ENCODE peak calls at places on chromosomes 2 and 18, in four cellular contexts. O, K, T and E are unnamed samples. For H3K9me3, the result is how much of the 10 kb centered on the place peaks cover.

GRCh38 chr2:64296150-64296500 is 151.9 kb upstream of the PELI1 start:
- DNase-seq in O (no peak), K (no peak), T (peak), E (no peak)

GRCh38 chr2:9210030-9210429 is 3.4 kb downstream of the ASAP2 start:
- DNase-seq in O (no peak), K (no peak), T (no peak), E (no peak)

GRCh38 chr2:48601349-48601748 is 16.3 kb upstream of the GTF2A1L start:
- DNase-seq in O (peak), K (no peak), T (no peak), E (peak)

GRCh38 chr2:80001704-80002103 is 302.8 kb downstream of the LRRTM1 start:
- DNase-seq in O (no peak), K (no peak), T (no peak), E (no peak)

GRCh38 chr18:596288-596881 is 403 bp upstream of the CLUL1 start:
- DNase-seq in O (peak), K (no peak), T (peak), E (peak)

GRCh38 chr18:41871229-41872000 is 83.6 kb upstream of the PIK3C3 start:
- DNase-seq in O (no peak), K (no peak), T (no peak), E (no peak)

GRCh38 chr18:23114171-23114881 is 21.0 kb upstream of the CABLES1 start:
- DNase-seq in O (peak), K (no peak), T (no peak), E (no peak)

GRCh38 chr2:12484536-12485115 is 232.1 kb upstream of the TRIB2 start:
- DNase-seq in O (no peak), K (no peak), T (no peak), E (no peak)

GRCh38 chr2:31240406-31241365 is 6.7 kb downstream of the EHD3 start:
- DNase-seq in O (no peak), K (no peak), T (no peak), E (no peak)

GRCh38 chr18:46596119-46596518 is 60.9 kb downstream of the LOXHD1 start:
- DNase-seq in O (no peak), K (no peak), T (no peak), E (no peak)

GRCh38 chr18:57621252-57621607 is 406 bp downstream of the NARS1 start:
- DNase-seq in O (no peak), K (no peak), T (peak), E (no peak)

GRCh38 chr2:174153757-174154680 is 94.3 kb downstream of the OLA1 start:
- DNase-seq in O (no peak), K (no peak), T (no peak), E (no peak)

GRCh38 chr18:61618816-61619215 is 274.0 kb downstream of the RNF152 start:
- DNase-seq in O (no peak), K (no peak), T (no peak), E (no peak)

GRCh38 chr18:23231340-23232021 is 96.2 kb downstream of the CABLES1 start:
- DNase-seq in O (no peak), K (peak), T (peak), E (no peak)

GRCh38 chr2:79393107-79393506 is 119.7 kb upstream of the CTNNA2 start:
- DNase-seq in O (no peak), K (no peak), T (no peak), E (no peak)

GRCh38 chr18:55337908-55338521 is 250.0 kb downstream of the TCF4 start:
- DNase-seq in O (no peak), K (no peak), T (no peak), E (no peak)

GRCh38 chr18:10421859-10422258 is 32.6 kb upstream of the APCDD1 start:
- DNase-seq in O (no peak), K (no peak), T (no peak), E (no peak)

GRCh38 chr2:44120428-44120827 is 48.2 kb upstream of the PPM1B start:
- DNase-seq in O (no peak), K (no peak), T (no peak), E (no peak)

GRCh38 chr2:107986278-107987217 is at the start of gene SLC5A7:
- DNase-seq in O (no peak), K (no peak), T (peak), E (peak)

GRCh38 chr18:67265464-67266245 is 250.9 kb downstream of the DSEL start:
- DNase-seq in O (no peak), K (no peak), T (no peak), E (no peak)

GRCh38 chr18:4582677-4583076 is 127.6 kb upstream of the DLGAP1 start:
- DNase-seq in O (no peak), K (no peak), T (no peak), E (no peak)

GRCh38 chr2:107621186-107621835 is 205.4 kb upstream of the RGPD4 start:
- DNase-seq in O (no peak), K (no peak), T (no peak), E (no peak)

GRCh38 chr2:66430906-66431619 is 3.9 kb upstream of the MEIS1 start:
- DNase-seq in O (no peak), K (no peak), T (no peak), E (no peak)
- TF ChIP-seq YY1 in O (no peak), K (no peak), T (no peak), E (no peak)

GRCh38 chr2:171630812-171631626 is 56.2 kb upstream of the DYNC1I2 start:
- DNase-seq in O (no peak), K (no peak), T (no peak), E (peak)
- H3K9me3 ChIP-seq in O (under half), K (under half), T (under half), E (under half)

GRCh38 chr2:11159574-11160170 is 4.4 kb downstream of the SLC66A3 start:
- DNase-seq in O (no peak), K (no peak), T (no peak), E (no peak)

GRCh38 chr2:11160731-11161455 is 5.6 kb downstream of the SLC66A3 start:
- DNase-seq in O (no peak), K (peak), T (no peak), E (no peak)

GRCh38 chr2:11161747-11162146 is 6.5 kb downstream of the SLC66A3 start:
- DNase-seq in O (no peak), K (no peak), T (no peak), E (no peak)

GRCh38 chr2:11158916-11159573 is 3.8 kb downstream of the SLC66A3 start:
- DNase-seq in O (no peak), K (no peak), T (no peak), E (no peak)

GRCh38 chr2:11160256-11160655 is 5.0 kb downstream of the SLC66A3 start:
- DNase-seq in O (no peak), K (no peak), T (no peak), E (no peak)
- TF ChIP-seq NRF1 in O (no peak), K (no peak), T (no peak), E (no peak)

GRCh38 chr2:96305091-96305978 is at the start of gene SNRNP200:
- DNase-seq in O (peak), K (no peak), T (peak), E (peak)

GRCh38 chr2:96304606-96305005 is 740 bp downstream of the SNRNP200 start:
- DNase-seq in O (no peak), K (no peak), T (peak), E (no peak)

GRCh38 chr2:96305979-96306308 is 598 bp upstream of the SNRNP200 start:
- DNase-seq in O (no peak), K (no peak), T (peak), E (no peak)

GRCh38 chr2:96306370-96306769 is 1.0 kb upstream of the SNRNP200 start:
- DNase-seq in O (no peak), K (no peak), T (no peak), E (no peak)

DNA sequence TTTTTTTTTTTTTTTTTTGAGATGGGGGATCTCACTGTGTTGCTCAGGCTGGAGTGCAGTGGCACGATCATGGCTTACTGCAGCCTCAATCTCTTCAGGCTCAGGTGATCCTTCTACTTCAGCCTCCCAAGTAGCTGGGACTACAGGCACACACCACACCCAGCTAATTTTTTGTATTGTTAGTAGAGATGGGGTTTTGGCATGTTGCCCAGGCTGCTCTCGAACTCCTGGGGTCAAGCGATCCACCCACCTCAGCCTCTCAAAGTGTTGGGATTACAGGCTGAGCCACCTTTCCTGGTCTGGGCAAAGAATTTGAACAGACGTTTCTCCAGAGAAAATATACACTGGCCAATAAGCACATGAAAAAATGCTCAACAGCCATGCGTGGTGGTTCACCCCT is 2.9 kb upstream of the SNRNP200 start:
- DNase-seq in O (no peak), K (no peak), T (no peak), E (no peak)
- TF ChIP-seq YY1 in O (no peak), K (no peak), T (no peak), E (no peak)